ENCODE peak calls at places on chromosomes 13 and 19, in seven cellular contexts. M is osteoblast; E is Daoy; H is RWPE1; X is stimulated activated CD8-positive, alpha-beta memory T cell treated with anti-CD3 and anti-CD28 coated beads, Interleukin-15, amount 100 ng/mL, for 1 hour; K is AG04450; B is mucosa of gallbladder. D is an unnamed sample.

GRCh38 chr13:20054586-20054985 is 96.1 kb downstream of the ZMYM2 start:
- DNase-seq in M (no peak), E (no peak), H (no peak), X (no peak), K (no peak), B (no peak), D (no peak)

GRCh38 chr13:42047561-42048322 is 706 bp upstream of the DGKH start:
- DNase-seq in M (peak), E (peak), H (peak), X (no peak), K (no peak), B (peak), D (peak)

GRCh38 chr19:16587031-16588023 is 15.1 kb upstream of the SLC35E1 start:
- DNase-seq in M (peak), E (peak), H (no peak), X (no peak), K (no peak), B (no peak), D (peak)

GRCh38 chr19:21698215-21698614 is 69.2 kb downstream of the ZNF100 start:
- DNase-seq in M (no peak), E (no peak), H (no peak), X (no peak), K (no peak), B (no peak), D (no peak)

GRCh38 chr13:43085545-43085944 is 62.2 kb downstream of the DNAJC15 start:
- DNase-seq in M (peak), E (no peak), H (peak), X (no peak), K (no peak), B (no peak), D (no peak)

GRCh38 chr19:41753936-41754529 is 1.3 kb upstream of the CEACAM6 start:
- DNase-seq in M (no peak), E (peak), H (peak), X (peak), K (no peak), B (peak), D (peak)

GRCh38 chr13:51282322-51282721 is 57.2 kb upstream of the SERPINE3 start:
- DNase-seq in M (no peak), E (no peak), H (no peak), X (no peak), K (no peak), B (no peak), D (no peak)

GRCh38 chr13:85741017-85741416 is 58.2 kb downstream of the SLITRK6 start:
- DNase-seq in M (no peak), E (no peak), H (no peak), X (no peak), K (no peak), B (no peak), D (no peak)

GRCh38 chr19:35718345-35719041 is 690 bp downstream of the KMT2B start:
- DNase-seq in M (peak), E (peak), H (no peak), X (no peak), K (no peak), B (no peak), D (peak)

GRCh38 chr19:41225238-41226052 is 6.4 kb downstream of the AXL start:
- DNase-seq in M (peak), E (peak), H (peak), X (no peak), K (peak), B (peak), D (no peak)

GRCh38 chr19:14728595-14728994 is 38.7 kb downstream of the ZNF333 start:
- DNase-seq in M (no peak), E (no peak), H (no peak), X (no peak), K (no peak), B (no peak), D (no peak)

GRCh38 chr19:36149673-36150406 is 2.4 kb downstream of the COX7A1 start:
- DNase-seq in M (peak), E (no peak), H (peak), X (no peak), K (no peak), B (no peak), D (no peak)

GRCh38 chr13:49571299-49572240 is 13.8 kb downstream of the RCBTB1 start:
- DNase-seq in M (no peak), E (no peak), H (no peak), X (no peak), K (no peak), B (no peak), D (no peak)

GRCh38 chr13:21625366-21625765 is 21.4 kb upstream of the MICU2 start:
- DNase-seq in M (no peak), E (peak), H (peak), X (no peak), K (no peak), B (peak), D (no peak)

GRCh38 chr13:83825676-83826075 is 56.6 kb downstream of the SLITRK1 start:
- DNase-seq in M (no peak), E (no peak), H (no peak), X (no peak), K (no peak), B (no peak), D (no peak)

GRCh38 chr19:54013866-54014265 is 22.4 kb downstream of the CACNG6 start:
- DNase-seq in M (no peak), E (no peak), H (no peak), X (no peak), K (no peak), B (no peak), D (no peak)

GRCh38 chr19:10713317-10713716 is 4.6 kb upstream of the DNM2 start:
- DNase-seq in M (peak), E (no peak), H (no peak), X (no peak), K (no peak), B (no peak), D (no peak)

GRCh38 chr13:113169277-113170272 is 11.1 kb downstream of the PROZ start:
- DNase-seq in M (peak), E (no peak), H (no peak), X (no peak), K (no peak), B (no peak), D (no peak)

GRCh38 chr19:15551183-15552004 is 43.1 kb downstream of the CYP4F22 start:
- DNase-seq in M (no peak), E (peak), H (peak), X (peak), K (no peak), B (peak), D (peak)

GRCh38 chr13:112776354-112776753 is 86.5 kb downstream of the ATP11A start:
- DNase-seq in M (no peak), E (no peak), H (no peak), X (no peak), K (no peak), B (no peak), D (no peak)

GRCh38 chr13:74077375-74077774 is 56.8 kb downstream of the KLF12 start:
- DNase-seq in M (no peak), E (no peak), H (no peak), X (no peak), K (no peak), B (no peak), D (no peak)

GRCh38 chr13:39281539-39282150 is 243.4 kb downstream of the NHLRC3 start:
- DNase-seq in M (no peak), E (no peak), H (no peak), X (no peak), K (no peak), B (no peak), D (no peak)

GRCh38 chr13:99132295-99132835 is 68.3 kb upstream of the UBAC2 start:
- DNase-seq in M (no peak), E (no peak), H (no peak), X (no peak), K (no peak), B (no peak), D (no peak)

GRCh38 chr13:36774895-36775294 is 44.1 kb upstream of the RFXAP start:
- DNase-seq in M (no peak), E (no peak), H (no peak), X (no peak), K (no peak), B (no peak), D (no peak)

GRCh38 chr13:41648314-41648935 is 191.1 kb downstream of the RGCC start:
- DNase-seq in M (peak), E (peak), H (peak), X (no peak), K (peak), B (no peak), D (no peak)